ENCODE peak calls at places on chromosomes 1 and 21, in six cellular contexts. Y is IMR-90, Q is mesendoderm, H is neuronal stem cell, N is H9, X is H1. A is an unnamed sample.

GRCh38 chr1:112383759-112384370 is 12.1 kb upstream of the CTTNBP2NL start:
- DNase-seq in X (no peak), Q (peak; percentile 72), N (no peak), Y (no peak), H (no peak), A (no peak)

GRCh38 chr1:240611619-240612490 is at the start of gene GREM2:
- DNase-seq in Y (peak; percentile 95), X (peak; percentile 67), H (peak; percentile 56), Q (peak; percentile 75), N (peak; percentile 74), A (peak; percentile 97)

GRCh38 chr1:245298781-245299180 is 144.0 kb downstream of the KIF26B start:
- DNase-seq in X (no peak), Y (no peak), Q (no peak), H (no peak), N (no peak), A (no peak)

GRCh38 chr1:31302749-31303441 is 6.1 kb downstream of the ZCCHC17 start:
- DNase-seq in H (no peak), Q (no peak), Y (peak; percentile 10), X (no peak), N (no peak), A (peak; percentile 15)

GRCh38 chr1:87064309-87064708 is 149.9 kb downstream of the HS2ST1 start:
- DNase-seq in H (no peak), N (no peak), X (no peak), Q (no peak), Y (no peak), A (no peak)

GRCh38 chr1:1629430-1630190 is 2.4 kb upstream of the MMP23B start:
- DNase-seq in Q (peak; percentile 83), X (peak; percentile 76), N (no peak), Y (no peak), H (no peak), A (no peak)

GRCh38 chr21:39181205-39181818 is 1.9 kb downstream of the PSMG1 start:
- DNase-seq in Q (no peak), H (no peak), N (no peak), Y (no peak), X (no peak), A (no peak)

GRCh38 chr1:48610628-48611542 is 138.9 kb upstream of the SPATA6 start:
- DNase-seq in X (no peak), H (no peak), N (peak; percentile 34), Q (peak; percentile 68), Y (no peak), A (no peak)

GRCh38 chr1:99084562-99084961 is 79.9 kb upstream of the PLPPR5 start:
- DNase-seq in H (no peak), Q (no peak), Y (no peak), N (no peak), X (no peak), A (no peak)

GRCh38 chr1:33346921-33347649 is 26.2 kb upstream of the A3GALT2 start:
- DNase-seq in H (no peak), Q (peak; percentile 78), N (no peak), Y (peak; percentile 94), X (no peak), A (peak; percentile 97)

GRCh38 chr1:53376742-53377437 is 49.0 kb upstream of the LRP8 start:
- DNase-seq in Y (no peak), H (no peak), N (peak; percentile 36), X (peak; percentile 53), Q (no peak), A (no peak)

GRCh38 chr1:212161231-212161781 is 123.9 kb upstream of the PPP2R5A start:
- DNase-seq in Q (no peak), N (no peak), H (no peak), X (no peak), Y (peak; percentile 87), A (peak; percentile 78)

GRCh38 chr1:102970496-102971078 is 137.7 kb downstream of the COL11A1 start:
- DNase-seq in H (peak; percentile 37), X (peak; percentile 47), N (peak; percentile 32), Y (peak; percentile 75), Q (peak; percentile 75), A (peak; percentile 65)

DNA sequence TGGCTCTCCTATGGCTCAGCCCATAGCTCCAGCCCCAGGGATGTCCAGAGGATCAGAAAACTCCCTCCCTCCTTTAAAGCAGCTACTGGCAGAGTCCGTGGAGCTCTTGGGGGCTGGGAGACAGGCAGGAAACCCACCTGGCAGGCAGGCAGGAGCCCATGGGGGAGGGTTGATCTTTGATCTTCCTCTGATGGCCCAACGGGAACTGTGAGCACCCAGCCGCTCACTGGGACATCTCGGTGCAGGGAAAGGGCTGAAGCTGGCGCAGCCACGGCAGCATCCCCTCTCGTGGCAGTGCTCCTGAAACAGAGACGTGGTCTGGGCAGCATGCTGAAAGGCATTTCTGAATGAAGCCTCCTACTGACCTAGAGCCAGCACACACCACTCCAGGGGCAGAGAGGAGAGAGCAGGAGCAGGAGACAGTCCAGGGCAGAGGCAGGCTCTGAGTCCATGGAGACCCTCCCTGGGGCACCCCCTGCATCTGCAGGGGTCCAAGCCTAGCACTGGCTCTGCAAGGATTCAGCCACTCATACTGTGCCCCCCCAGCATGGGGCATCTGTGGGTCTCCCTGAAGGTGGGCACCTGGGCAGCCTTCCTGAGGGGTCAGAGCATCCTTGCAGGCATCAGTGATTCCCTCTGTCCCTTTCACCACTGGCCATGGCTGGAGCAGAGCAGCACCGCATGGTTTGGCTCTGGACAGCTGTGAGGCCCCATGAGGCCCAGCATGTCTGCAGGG is 4.9 kb upstream of the SLX9 start:
- DNase-seq in Q (no peak), Y (no peak), H (no peak), X (no peak), N (no peak), A (no peak)
- H2BK15ac ChIP-seq in Q (no peak overlapping the region), Y (no peak overlapping the region), H (peak overlapping the region; percentile 26), X (no peak overlapping the region), N (no peak overlapping the region), A (no peak overlapping the region)

GRCh38 chr1:113946668-113947387 is 17.7 kb downstream of the HIPK1 start:
- DNase-seq in H (no peak), Q (peak; percentile 68), N (no peak), Y (peak; percentile 22), X (no peak), A (peak; percentile 29)
- H2BK15ac ChIP-seq in H (no peak overlapping the region), Q (no peak overlapping the region), N (no peak overlapping the region), Y (no peak overlapping the region), X (no peak overlapping the region), A (no peak overlapping the region)

GRCh38 chr1:23696335-23696989 is 4.9 kb downstream of the RPL11 start:
- DNase-seq in N (no peak), Y (peak; percentile 13), Q (no peak), H (no peak), X (no peak), A (no peak)

GRCh38 chr1:23692308-23692871 is 784 bp downstream of the RPL11 start:
- DNase-seq in Y (no peak), H (no peak), Q (peak; percentile 28), N (no peak), X (no peak), A (peak; percentile 19)

GRCh38 chr1:23695667-23696066 is 4.1 kb downstream of the RPL11 start:
- DNase-seq in X (no peak), N (no peak), Y (no peak), H (no peak), Q (no peak), A (no peak)

GRCh38 chr1:23693599-23693998 is 2.0 kb downstream of the RPL11 start:
- DNase-seq in Q (no peak), X (no peak), N (no peak), Y (no peak), H (no peak), A (no peak)

GRCh38 chr1:23694371-23694770 is 2.8 kb downstream of the RPL11 start:
- DNase-seq in Y (no peak), N (no peak), H (no peak), X (no peak), Q (no peak), A (no peak)
- H2BK15ac ChIP-seq in Y (no peak overlapping the region), N (no peak overlapping the region), H (no peak overlapping the region), X (no peak overlapping the region), Q (no peak overlapping the region), A (no peak overlapping the region)

GRCh38 chr1:10430216-10431064 is at the start of gene CENPS:
- DNase-seq in H (peak; percentile 94), Q (peak; percentile 96), X (peak; percentile 98), Y (peak; percentile 83), N (peak; percentile 93), A (peak; percentile 93)
- H2BK15ac ChIP-seq in H (peak within 1 kb of the TSS; percentile 61), Q (no peak within 1 kb of the TSS), X (peak within 1 kb of the TSS; percentile 84), Y (peak within 1 kb of the TSS; percentile 59), N (no peak within 1 kb of the TSS), A (peak within 1 kb of the TSS; percentile 69)